ENCODE peak calls at places on chromosomes 16 and 17, in four cellular contexts. S, H, B and I are unnamed samples.

GRCh38 chr17:48681609-48682008 is 40.7 kb downstream of the PRAC1 start:
- DNase-seq in S (no peak), H (no peak), B (no peak), I (no peak)

GRCh38 chr17:6209829-6210228 is 139.7 kb downstream of the WSCD1 start:
- DNase-seq in S (no peak), H (no peak), B (no peak), I (no peak)

GRCh38 chr16:87098361-87098760 is 218.8 kb downstream of the C16orf95 start:
- DNase-seq in S (no peak), H (no peak), B (no peak), I (no peak)

GRCh38 chr17:2055494-2056220 is 754 bp downstream of the HIC1 start:
- DNase-seq in S (peak), H (peak), B (peak), I (peak)

GRCh38 chr17:18017958-18018357 is 21.0 kb downstream of the ATPAF2 start:
- DNase-seq in S (no peak), H (no peak), B (peak), I (no peak)

GRCh38 chr17:44146375-44147346 is 4.9 kb downstream of the HROB start:
- DNase-seq in S (no peak), H (no peak), B (no peak), I (no peak)

GRCh38 chr17:27493088-27493487 is 36.8 kb downstream of the KSR1 start:
- DNase-seq in S (no peak), H (no peak), B (no peak), I (no peak)

GRCh38 chr17:53032861-53033271 is 789.9 kb upstream of the KIF2B start:
- DNase-seq in S (no peak), H (peak), B (peak), I (no peak)

GRCh38 chr16:87288753-87289362 is 28.3 kb downstream of the C16orf95 start:
- DNase-seq in S (no peak), H (no peak), B (no peak), I (no peak)

GRCh38 chr16:85421338-85422123 is 191.6 kb upstream of the GSE1 start:
- DNase-seq in S (no peak), H (no peak), B (no peak), I (no peak)

GRCh38 chr16:22325598-22326368 is 28.6 kb downstream of the POLR3E start:
- DNase-seq in S (no peak), H (peak), B (no peak), I (no peak)

GRCh38 chr16:87295661-87296531 is 21.3 kb downstream of the C16orf95 start:
- DNase-seq in S (no peak), H (no peak), B (no peak), I (no peak)

GRCh38 chr17:50153650-50154575 is 3.4 kb upstream of the PPP1R9B start:
- DNase-seq in S (peak), H (no peak), B (peak), I (no peak)

GRCh38 chr16:68040506-68041288 is 17.6 kb downstream of the DUS2 start:
- DNase-seq in S (peak), H (peak), B (peak), I (peak)

GRCh38 chr17:76432712-76433336 is 20.1 kb downstream of the UBE2O start:
- DNase-seq in S (no peak), H (peak), B (no peak), I (no peak)

GRCh38 chr17:18037482-18037881 is 1.5 kb downstream of the ATPAF2 start:
- DNase-seq in S (no peak), H (peak), B (no peak), I (no peak)

GRCh38 chr17:48497103-48497502 is 33.7 kb downstream of the HOXB1 start:
- DNase-seq in S (no peak), H (no peak), B (peak), I (no peak)

GRCh38 chr16:22678311-22678710 is 135.7 kb upstream of the HS3ST2 start:
- DNase-seq in S (no peak), H (no peak), B (no peak), I (no peak)

GRCh38 chr16:48300391-48300856 is 53.1 kb upstream of the ABCC11 start:
- DNase-seq in S (no peak), H (no peak), B (peak), I (no peak)

GRCh38 chr17:17876959-17877547 is 40.3 kb upstream of the SREBF1 start:
- DNase-seq in S (peak), H (no peak), B (peak), I (no peak)

GRCh38 chr16:3578121-3578520 is 918 bp upstream of the NLRC3 start:
- DNase-seq in S (peak), H (peak), B (no peak), I (no peak)

GRCh38 chr16:27748868-27749546 is 199.1 kb downstream of the KATNIP start:
- DNase-seq in S (peak), H (peak), B (peak), I (peak)

GRCh38 chr16:55828680-55829079 is 4.2 kb downstream of the CES1 start:
- DNase-seq in S (no peak), H (no peak), B (no peak), I (no peak)

GRCh38 chr16:77327717-77328116 is 107.1 kb downstream of the ADAMTS18 start:
- DNase-seq in S (no peak), H (no peak), B (no peak), I (peak)

GRCh38 chr16:48231675-48232214 is 12.4 kb upstream of the LONP2 start:
- DNase-seq in S (no peak), H (peak), B (peak), I (peak)

GRCh38 chr17:76561799-76562268 is 22.0 kb downstream of the PRCD start:
- DNase-seq in S (no peak), H (no peak), B (peak), I (no peak)

GRCh38 chr16:48526058-48526957 is 83.7 kb downstream of the N4BP1 start:
- DNase-seq in S (no peak), H (no peak), B (no peak), I (peak)

GRCh38 chr17:78013683-78014467 is 55.4 kb downstream of the TNRC6C start:
- DNase-seq in S (no peak), H (peak), B (peak), I (peak)

GRCh38 chr17:10661377-10661906 is 4.3 kb upstream of the MYH3 start:
- DNase-seq in S (no peak), H (no peak), B (no peak), I (no peak)

GRCh38 chr17:53818271-53818670 is 4.5 kb upstream of the KIF2B start:
- DNase-seq in S (no peak), H (no peak), B (no peak), I (no peak)

GRCh38 chr16:14284930-14285541 is 213.9 kb downstream of the MRTFB start:
- DNase-seq in S (peak), H (no peak), B (peak), I (peak)

GRCh38 chr16:73154063-73154870 is 106.3 kb upstream of the ZFHX3 start:
- DNase-seq in S (peak), H (peak), B (peak), I (no peak)

GRCh38 chr16:1909661-1910231 is 8.5 kb downstream of the HS3ST6 start:
- DNase-seq in S (no peak), H (peak), B (no peak), I (no peak)

GRCh38 chr17:35726609-35727460 is 4.6 kb upstream of the RASL10B start:
- DNase-seq in S (peak), H (peak), B (peak), I (no peak)

GRCh38 chr17:58330997-58331814 is 2.6 kb upstream of the TSPOAP1 start:
- DNase-seq in S (peak), H (peak), B (no peak), I (no peak)

GRCh38 chr17:9991351-9991750 is 86.3 kb upstream of the RCVRN start:
- DNase-seq in S (no peak), H (no peak), B (no peak), I (no peak)

GRCh38 chr16:85310868-85311585 is 198.8 kb upstream of the CIBAR2 start:
- DNase-seq in S (no peak), H (no peak), B (no peak), I (peak)

GRCh38 chr17:16930571-16931317 is 41.2 kb downstream of the TNFRSF13B start:
- DNase-seq in S (no peak), H (no peak), B (no peak), I (no peak)

GRCh38 chr17:50064253-50064991 is 8.5 kb downstream of the ITGA3 start:
- DNase-seq in S (peak), H (peak), B (peak), I (no peak)

GRCh38 chr16:4412159-4412558 is 4.2 kb downstream of the CORO7 start:
- DNase-seq in S (peak), H (no peak), B (no peak), I (no peak)

GRCh38 chr17:20009302-20010098 is at the start of gene SPECC1:
- DNase-seq in S (peak), H (peak), B (no peak), I (peak)
- TF ChIP-seq CTCF in S (peak), H (peak), B (no peak), I (peak)

DNA sequence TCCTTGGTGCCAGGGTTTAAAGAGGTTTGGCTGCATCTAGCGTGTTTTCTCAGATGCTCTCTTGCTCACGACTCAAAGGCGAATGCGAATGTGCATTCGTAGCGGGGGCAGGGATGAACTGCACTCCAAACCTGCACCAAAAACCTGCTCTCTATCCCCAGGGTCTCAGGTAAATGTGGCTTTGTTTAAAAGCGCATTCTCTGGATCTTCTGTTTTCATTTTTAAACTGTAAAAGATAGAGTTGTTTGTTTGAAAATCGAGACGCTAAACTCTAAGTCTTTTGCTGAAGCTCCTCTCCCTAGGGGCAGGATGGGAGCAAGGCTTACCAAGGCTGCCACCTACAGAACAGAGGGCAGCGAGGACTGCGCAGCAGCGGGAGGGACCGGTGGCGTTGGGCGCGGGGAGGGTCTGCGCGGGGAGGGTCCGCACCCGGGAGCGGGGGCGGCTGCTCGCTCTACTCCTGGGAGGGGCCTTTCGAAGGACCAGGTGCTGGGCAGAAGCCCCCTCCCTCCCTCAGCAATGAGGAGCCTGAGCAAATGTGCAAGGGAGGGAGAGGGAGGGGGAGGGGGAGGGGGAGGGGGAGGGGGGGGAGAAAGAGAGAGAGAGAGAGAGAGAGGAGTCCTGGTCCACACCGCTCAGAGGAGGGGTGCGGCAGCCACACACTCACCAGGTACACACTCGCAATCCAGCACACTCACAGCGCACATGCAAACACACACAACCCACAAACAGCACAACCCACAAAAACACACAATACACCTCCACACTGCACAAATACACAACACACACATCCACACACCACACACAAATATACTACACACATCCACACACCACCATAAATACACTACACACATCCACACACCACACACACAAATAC is 142.8 kb downstream of the GRIN2A start:
- DNase-seq in S (no peak), H (peak), B (peak), I (peak)
- TF ChIP-seq CTCF in S (peak), H (no peak), B (no peak), I (peak)

GRCh38 chr17:28684963-28685362 is 23.0 kb downstream of the SUPT6H start:
- DNase-seq in S (no peak), H (peak), B (peak), I (no peak)
- TF ChIP-seq CTCF in S (no peak), H (no peak), B (no peak), I (no peak)

GRCh38 chr17:64180089-64180488 is 50.1 kb upstream of the ERN1 start:
- DNase-seq in S (no peak), H (peak), B (peak), I (no peak)
- TF ChIP-seq CTCF in S (no peak), H (no peak), B (peak), I (no peak)

GRCh38 chr17:81510798-81511549 is 1.6 kb downstream of the ACTG1 start:
- DNase-seq in S (no peak), H (no peak), B (peak), I (no peak)
- TF ChIP-seq CTCF in S (no peak), H (no peak), B (no peak), I (no peak)

GRCh38 chr16:84047626-84048025 is 5.0 kb upstream of the SLC38A8 start:
- DNase-seq in S (peak), H (no peak), B (no peak), I (no peak)

GRCh38 chr16:84049403-84050060 is 6.9 kb upstream of the SLC38A8 start:
- DNase-seq in S (peak), H (no peak), B (no peak), I (no peak)

GRCh38 chr16:84048871-84049270 is 6.3 kb upstream of the SLC38A8 start:
- DNase-seq in S (peak), H (no peak), B (no peak), I (no peak)

GRCh38 chr16:84047206-84047605 is 4.6 kb upstream of the SLC38A8 start:
- DNase-seq in S (peak), H (no peak), B (no peak), I (no peak)

GRCh38 chr16:84048306-84048705 is 5.7 kb upstream of the SLC38A8 start:
- DNase-seq in S (peak), H (no peak), B (no peak), I (no peak)
- TF ChIP-seq CTCF in S (no peak), H (no peak), B (no peak), I (no peak)

GRCh38 chr17:15213381-15214087 is 51.6 kb downstream of the PMP22 start:
- DNase-seq in S (no peak), H (peak), B (peak), I (no peak)
- TF ChIP-seq CTCF in S (peak), H (peak), B (peak), I (no peak)

DNA sequence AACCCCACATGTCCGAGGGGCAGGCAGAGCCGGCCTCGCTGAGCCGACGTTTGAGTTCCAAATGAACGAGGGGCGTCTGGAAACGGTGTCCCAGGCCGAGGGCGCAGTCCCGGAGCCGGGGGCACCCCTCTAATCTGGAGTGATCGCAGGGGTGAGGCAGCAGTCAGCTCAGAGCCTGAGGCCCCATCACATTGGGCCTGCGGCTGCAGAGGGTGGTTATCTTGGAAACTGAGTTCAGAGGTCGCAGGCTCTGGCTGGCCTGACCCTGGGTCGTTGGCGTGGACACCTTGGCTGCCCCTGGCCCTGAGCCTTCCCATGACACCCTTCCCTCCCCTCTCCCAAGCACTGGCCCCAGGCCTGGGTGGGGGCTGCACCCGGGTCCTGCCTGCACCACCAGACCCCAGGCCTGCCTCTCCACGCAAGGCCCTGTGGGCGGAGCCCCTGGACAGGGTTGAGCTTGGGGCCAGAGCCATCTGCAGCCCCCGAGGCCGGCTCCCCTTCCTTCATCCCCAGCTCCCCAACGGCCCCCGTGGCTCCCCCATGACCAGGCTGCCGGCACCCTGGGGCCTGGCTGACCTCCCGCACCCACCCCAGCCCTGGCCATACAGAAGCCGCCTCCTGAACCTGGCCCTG is 45.6 kb downstream of the ZFPM1 start:
- DNase-seq in S (no peak), H (no peak), B (no peak), I (no peak)
- TF ChIP-seq CTCF in S (no peak), H (no peak), B (no peak), I (no peak)

GRCh38 chr17:31645351-31645750 is 213.7 kb downstream of the COPRS start:
- DNase-seq in S (no peak), H (no peak), B (no peak), I (no peak)
- TF ChIP-seq CTCF in S (peak), H (no peak), B (no peak), I (no peak)